ENCODE peak calls at places on chromosomes 11 and 22, in nine cellular contexts. O, X, R, Z, B, N, W, U and F are unnamed samples.

GRCh38 chr11:132987936-132988335 is 544.4 kb downstream of the OPCML start:
- DNase-seq in B (no peak), W (no peak), U (no peak), O (no peak), R (no peak), N (no peak), X (no peak), Z (no peak), F (no peak)

GRCh38 chr11:33083918-33084317 is 44.5 kb downstream of the TCP11L1 start:
- DNase-seq in Z (no peak), U (no peak), B (no peak), W (no peak), N (no peak), R (no peak), O (no peak), X (no peak), F (no peak)

GRCh38 chr11:19244084-19244483 is 3.3 kb upstream of the E2F8 start:
- DNase-seq in O (no peak), N (peak; percentile 35), Z (no peak), R (no peak), W (no peak), B (peak; percentile 55), U (no peak), X (no peak), F (no peak)

GRCh38 chr22:30701872-30702271 is 7.2 kb downstream of the OSBP2 start:
- DNase-seq in W (peak; percentile 61), B (no peak), N (no peak), U (peak; percentile 18), Z (no peak), O (no peak), R (peak; percentile 44), X (no peak), F (no peak)

GRCh38 chr11:16767957-16768356 is 29.5 kb downstream of the C11orf58 start:
- DNase-seq in U (no peak), B (no peak), W (no peak), N (no peak), Z (no peak), R (no peak), O (no peak), X (no peak), F (no peak)

GRCh38 chr22:45584121-45584570 is 81.5 kb downstream of the FBLN1 start:
- DNase-seq in N (no peak), O (no peak), U (no peak), B (no peak), Z (no peak), R (no peak), W (peak; percentile 72), X (no peak), F (no peak)

GRCh38 chr22:29314537-29315285 is 786 bp downstream of the RASL10A start:
- DNase-seq in W (no peak), X (peak; percentile 64), Z (no peak), B (no peak), U (no peak), O (no peak), N (peak; percentile 39), R (no peak), F (peak; percentile 49)

GRCh38 chr11:115653076-115653475 is 148.9 kb upstream of the CADM1 start:
- DNase-seq in R (no peak), W (peak; percentile 69), N (no peak), X (no peak), O (no peak), Z (no peak), B (no peak), U (no peak), F (no peak)

GRCh38 chr11:118045191-118045590 is 31.7 kb upstream of the TMPRSS4 start:
- DNase-seq in B (no peak), X (no peak), N (no peak), Z (no peak), O (no peak), W (no peak), R (no peak), U (no peak), F (no peak)

GRCh38 chr11:62001450-62002178 is 34.2 kb upstream of the FTH1 start:
- DNase-seq in O (no peak), X (no peak), R (no peak), W (no peak), N (peak; percentile 73), Z (peak; percentile 74), U (no peak), B (peak; percentile 73), F (no peak)

GRCh38 chr22:21450858-21451331 is 16.3 kb upstream of the TMEM191C start:
- DNase-seq in O (no peak), N (no peak), Z (no peak), R (no peak), X (no peak), W (no peak), U (no peak), B (peak; percentile 10), F (no peak)

GRCh38 chr11:45678962-45679361 is 13.5 kb upstream of the CHST1 start:
- DNase-seq in X (no peak), N (no peak), Z (no peak), W (no peak), B (no peak), R (no peak), O (no peak), U (no peak), F (peak; percentile 33)

GRCh38 chr11:12179019-12179418 is 68.6 kb downstream of the MICAL2 start:
- DNase-seq in O (no peak), N (peak; percentile 67), R (no peak), W (no peak), B (peak; percentile 79), Z (no peak), X (no peak), U (no peak), F (no peak)

GRCh38 chr11:73854680-73855079 is 22.0 kb downstream of the COA4 start:
- DNase-seq in W (peak; percentile 59), B (no peak), X (no peak), O (no peak), U (no peak), R (no peak), Z (no peak), N (no peak), F (no peak)

GRCh38 chr11:72015511-72016061 is 16.9 kb downstream of the IL18BP start:
- DNase-seq in W (peak; percentile 24), R (no peak), Z (no peak), U (no peak), N (no peak), X (no peak), B (no peak), O (no peak), F (no peak)

GRCh38 chr22:30877662-30878515 is 90.7 kb downstream of the MORC2 start:
- DNase-seq in Z (no peak), W (no peak), U (no peak), N (no peak), X (peak; percentile 39), B (no peak), O (no peak), R (no peak), F (no peak)

GRCh38 chr22:34111210-34111824 is 191.0 kb upstream of the LARGE1 start:
- DNase-seq in W (no peak), U (no peak), O (peak; percentile 13), N (peak; percentile 12), Z (peak; percentile 13), R (peak; percentile 18), B (peak; percentile 33), X (no peak), F (no peak)

GRCh38 chr11:86571273-86571948 is 101.0 kb downstream of the ME3 start:
- DNase-seq in B (no peak), N (peak; percentile 53), U (peak; percentile 80), Z (no peak), R (no peak), W (no peak), O (peak; percentile 69), X (no peak), F (no peak)

GRCh38 chr22:35217541-35217940 is 39.8 kb upstream of the HMGXB4 start:
- DNase-seq in W (no peak), B (no peak), U (no peak), Z (no peak), O (no peak), N (no peak), X (no peak), R (no peak), F (no peak)

GRCh38 chr22:43113516-43114251 is 3.1 kb downstream of the BIK start:
- DNase-seq in N (peak; percentile 39), X (no peak), O (no peak), W (no peak), Z (no peak), U (no peak), B (peak; percentile 88), R (no peak), F (peak; percentile 77)

GRCh38 chr11:335779-336665 is 15.4 kb upstream of the IFITM3 start:
- DNase-seq in O (no peak), X (no peak), W (no peak), B (no peak), U (no peak), Z (peak; percentile 91), N (no peak), R (no peak), F (peak; percentile 17)

GRCh38 chr11:10302294-10302743 is 2.6 kb upstream of the ADM start:
- DNase-seq in X (no peak), U (no peak), N (no peak), B (peak; percentile 83), W (no peak), R (no peak), Z (no peak), O (no peak), F (no peak)

GRCh38 chr11:18075444-18075843 is 29.4 kb upstream of the TPH1 start:
- DNase-seq in X (no peak), R (no peak), O (no peak), B (no peak), U (no peak), N (no peak), W (no peak), Z (no peak), F (no peak)
- TF ChIP-seq POLR2A in X (no peak), R (no peak), O (no peak), B (no peak), U (no peak), N (no peak), W (no peak), Z (no peak), F (no peak)

GRCh38 chr11:91792779-91793262 is 431.8 kb upstream of the FAT3 start:
- DNase-seq in W (no peak), B (no peak), U (no peak), R (no peak), Z (no peak), O (no peak), X (no peak), N (no peak), F (no peak)
- TF ChIP-seq POLR2A in W (no peak), B (no peak), U (no peak), R (no peak), Z (no peak), O (no peak), X (no peak), N (no peak), F (no peak)

GRCh38 chr22:50482107-50483074 is 1.0 kb downstream of the ADM2 start:
- DNase-seq in X (peak; percentile 65), O (no peak), U (no peak), Z (no peak), N (no peak), R (no peak), W (no peak), B (no peak), F (no peak)
- TF ChIP-seq POLR2A in X (no peak), O (no peak), U (no peak), Z (no peak), N (no peak), R (no peak), W (no peak), B (no peak), F (no peak)

DNA sequence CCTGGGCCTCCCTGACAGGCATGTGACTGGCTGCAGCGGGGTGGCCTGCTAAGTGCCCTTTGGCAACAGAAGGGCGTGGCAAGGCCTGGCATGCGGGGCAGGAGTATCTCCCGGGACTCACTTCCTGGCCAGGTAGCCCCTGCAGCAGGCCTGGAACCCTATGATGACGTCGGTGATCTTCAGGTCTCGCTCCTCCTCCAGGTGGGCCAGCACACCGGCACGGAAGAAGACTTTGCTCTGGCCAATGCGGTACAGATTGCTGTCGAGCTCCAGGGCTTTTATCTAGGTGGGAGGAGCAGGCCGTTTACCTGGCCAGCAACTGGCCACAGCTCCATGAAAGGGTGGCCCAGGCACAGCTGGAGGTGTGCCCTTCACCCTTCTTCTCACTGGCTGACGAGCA is 50.9 kb downstream of the APOL1 start:
- DNase-seq in R (no peak), O (no peak), Z (no peak), W (no peak), X (peak; percentile 54), U (no peak), B (peak; percentile 44), N (peak; percentile 64), F (no peak)
- TF ChIP-seq POLR2A in R (no peak), O (no peak), Z (no peak), W (no peak), X (no peak), U (no peak), B (no peak), N (no peak), F (no peak)